ENCODE peak calls at places on chromosomes 13 and 19, in eight cellular contexts. I is NCI-H524, T is thoracic aorta, S is iris pigment epithelial cell, B is hypothalamus, H is pulmonary artery endothelial cell, L is AG09309, F is putamen. W is an unnamed sample.
A peak's percentile ranks its signal among the peaks of the same experiment; 100 is the strongest.

GRCh38 chr19:39986643-39987042 is 10.2 kb upstream of the ZNF546 start:
- DNase-seq in I (no peak), T (no peak), S (no peak), B (no peak), H (no peak), L (no peak), F (no peak), W (no peak)

GRCh38 chr13:21933001-21933400 is 262.1 kb downstream of the FGF9 start:
- DNase-seq in I (no peak), T (no peak), S (no peak), B (no peak), H (no peak), L (no peak), F (no peak), W (no peak)

GRCh38 chr19:42606660-42607351 is 12.1 kb upstream of the CEACAM8 start:
- DNase-seq in I (peak; percentile 4), T (no peak), S (peak; percentile 47), B (peak; percentile 22), H (peak; percentile 10), L (no peak), F (peak; percentile 32), W (no peak)

GRCh38 chr13:29484236-29484635 is 111.3 kb downstream of the SLC7A1 start:
- DNase-seq in I (no peak), T (no peak), S (no peak), B (no peak), H (no peak), L (no peak), F (no peak), W (no peak)

GRCh38 chr13:107211073-107211472 is 643.1 kb upstream of the ARGLU1 start:
- DNase-seq in I (peak; percentile 50), T (peak; percentile 22), S (peak; percentile 97), B (peak; percentile 57), H (peak; percentile 80), L (peak; percentile 65), F (peak; percentile 85), W (peak; percentile 77)

GRCh38 chr13:70016116-70016515 is 91.5 kb upstream of the ATXN8OS start:
- DNase-seq in I (no peak), T (no peak), S (no peak), B (no peak), H (no peak), L (no peak), F (no peak), W (no peak)

GRCh38 chr19:11970174-11970573 is 5.3 kb downstream of the ZNF763 start:
- DNase-seq in I (no peak), T (no peak), S (no peak), B (no peak), H (no peak), L (no peak), F (no peak), W (no peak)

GRCh38 chr13:30907167-30907761 is 1.2 kb downstream of the MEDAG start:
- DNase-seq in I (no peak), T (no peak), S (peak; percentile 65), B (no peak), H (no peak), L (no peak), F (no peak), W (no peak)

GRCh38 chr19:46863818-46864629 is 3.2 kb downstream of the ARHGAP35 start:
- DNase-seq in I (no peak), T (no peak), S (peak; percentile 74), B (no peak), H (no peak), L (no peak), F (no peak), W (no peak)

GRCh38 chr13:41588899-41589298 is 131.5 kb downstream of the RGCC start:
- DNase-seq in I (no peak), T (no peak), S (peak; percentile 94), B (no peak), H (no peak), L (peak; percentile 80), F (no peak), W (peak; percentile 94)

GRCh38 chr13:76516013-76516412 is 370.2 kb downstream of the KCTD12 start:
- DNase-seq in I (no peak), T (no peak), S (peak; percentile 97), B (no peak), H (no peak), L (peak; percentile 35), F (no peak), W (peak; percentile 60)

GRCh38 chr13:34300559-34300958 is 482.6 kb downstream of the RFC3 start:
- DNase-seq in I (no peak), T (no peak), S (peak; percentile 43), B (no peak), H (no peak), L (no peak), F (no peak), W (no peak)

GRCh38 chr13:30851697-30852096 is 54.4 kb upstream of the MEDAG start:
- DNase-seq in I (no peak), T (no peak), S (no peak), B (no peak), H (no peak), L (no peak), F (no peak), W (no peak)

GRCh38 chr19:48735031-48735615 is 5.3 kb downstream of the RASIP1 start:
- DNase-seq in I (no peak), T (no peak), S (peak; percentile 58), B (no peak), H (no peak), L (no peak), F (no peak), W (no peak)

GRCh38 chr13:26880741-26881140 is 120.2 kb upstream of the GPR12 start:
- DNase-seq in I (no peak), T (no peak), S (no peak), B (no peak), H (no peak), L (no peak), F (no peak), W (no peak)

GRCh38 chr13:46089213-46089612 is 15.6 kb downstream of the CPB2 start:
- DNase-seq in I (no peak), T (no peak), S (no peak), B (no peak), H (no peak), L (no peak), F (no peak), W (no peak)

GRCh38 chr13:50448535-50448981 is 394.9 kb downstream of the DLEU7 start:
- DNase-seq in I (no peak), T (no peak), S (no peak), B (no peak), H (peak; percentile 68), L (no peak), F (no peak), W (no peak)

GRCh38 chr19:46221981-46222610 is 7.4 kb upstream of the IGFL1 start:
- DNase-seq in I (no peak), T (peak; percentile 30), S (peak; percentile 59), B (no peak), H (no peak), L (no peak), F (no peak), W (peak; percentile 44)

GRCh38 chr19:33233056-33233873 is 7.6 kb upstream of the SLC7A10 start:
- DNase-seq in I (no peak), T (no peak), S (no peak), B (no peak), H (no peak), L (no peak), F (no peak), W (no peak)

GRCh38 chr13:84607614-84608013 is 725.3 kb upstream of the SLITRK1 start:
- DNase-seq in I (no peak), T (peak; percentile 6), S (peak; percentile 80), B (no peak), H (no peak), L (peak; percentile 46), F (no peak), W (peak; percentile 79)

GRCh38 chr19:45152504-45153338 is 8.1 kb downstream of the NKPD1 start:
- DNase-seq in I (no peak), T (no peak), S (peak; percentile 66), B (no peak), H (no peak), L (no peak), F (peak; percentile 22), W (no peak)

GRCh38 chr13:98035373-98035772 is 81.9 kb downstream of the IPO5 start:
- DNase-seq in I (no peak), T (no peak), S (no peak), B (no peak), H (no peak), L (no peak), F (no peak), W (no peak)

GRCh38 chr19:55486971-55487883 is 1.0 kb upstream of the SSC5D start:
- DNase-seq in I (no peak), T (no peak), S (peak; percentile 96), B (no peak), H (peak; percentile 79), L (peak; percentile 93), F (no peak), W (peak; percentile 95)

GRCh38 chr19:29323972-29324680 is 111.2 kb upstream of the UQCRFS1 start:
- DNase-seq in I (no peak), T (no peak), S (no peak), B (no peak), H (no peak), L (no peak), F (no peak), W (no peak)